ENCODE peak calls at places on chromosome 19, in six cellular contexts. One of them, this sample, is unnamed.

GRCh38 chr19:34366670-34367423 is 1.9 kb downstream of the GPI start:
- DNase-seq in stomach: no peak
- DNase-seq in breast epithelium: no peak
- DNase-seq in BE2C: no peak
- DNase-seq in cardiac muscle cell: peak
- DNase-seq in AG04449: peak
- DNase-seq in this sample: no peak

GRCh38 chr19:46393456-46394397 is 19.6 kb downstream of the CCDC8 start:
- DNase-seq in stomach: no peak
- DNase-seq in breast epithelium: no peak
- DNase-seq in BE2C: no peak
- DNase-seq in cardiac muscle cell: no peak
- DNase-seq in AG04449: no peak
- DNase-seq in this sample: no peak

GRCh38 chr19:35476149-35476548 is 14.1 kb downstream of the KRTDAP start:
- DNase-seq in stomach: no peak
- DNase-seq in breast epithelium: no peak
- DNase-seq in BE2C: no peak
- DNase-seq in cardiac muscle cell: no peak
- DNase-seq in AG04449: no peak
- DNase-seq in this sample: no peak

GRCh38 chr19:12838182-12838890 is at the start of gene MAST1:
- DNase-seq in stomach: peak
- DNase-seq in breast epithelium: no peak
- DNase-seq in BE2C: peak
- DNase-seq in cardiac muscle cell: peak
- DNase-seq in AG04449: no peak
- DNase-seq in this sample: peak

GRCh38 chr19:47673426-47673825 is 39.8 kb upstream of the EHD2 start:
- DNase-seq in stomach: no peak
- DNase-seq in breast epithelium: no peak
- DNase-seq in BE2C: no peak
- DNase-seq in cardiac muscle cell: no peak
- DNase-seq in AG04449: no peak
- DNase-seq in this sample: no peak

GRCh38 chr19:2982983-2983350 is 5.6 kb downstream of the TLE6 start:
- DNase-seq in stomach: peak
- DNase-seq in breast epithelium: peak
- DNase-seq in BE2C: peak
- DNase-seq in cardiac muscle cell: peak
- DNase-seq in AG04449: peak
- DNase-seq in this sample: peak

GRCh38 chr19:45130888-45131615 is 29.7 kb downstream of the NKPD1 start:
- DNase-seq in stomach: peak
- DNase-seq in breast epithelium: no peak
- DNase-seq in BE2C: peak
- DNase-seq in cardiac muscle cell: no peak
- DNase-seq in AG04449: no peak
- DNase-seq in this sample: no peak

GRCh38 chr19:51788936-51789795 is 5.8 kb upstream of the FPR3 start:
- DNase-seq in stomach: no peak
- DNase-seq in breast epithelium: no peak
- DNase-seq in BE2C: no peak
- DNase-seq in cardiac muscle cell: peak
- DNase-seq in AG04449: no peak
- DNase-seq in this sample: no peak

GRCh38 chr19:2116507-2116906 is 19.8 kb downstream of the IZUMO4 start:
- DNase-seq in stomach: no peak
- DNase-seq in breast epithelium: no peak
- DNase-seq in BE2C: no peak
- DNase-seq in cardiac muscle cell: no peak
- DNase-seq in AG04449: no peak
- DNase-seq in this sample: no peak

GRCh38 chr19:3833578-3834348 is 35.1 kb downstream of the ZFR2 start:
- DNase-seq in stomach: no peak
- DNase-seq in breast epithelium: no peak
- DNase-seq in BE2C: no peak
- DNase-seq in cardiac muscle cell: no peak
- DNase-seq in AG04449: no peak
- DNase-seq in this sample: no peak

GRCh38 chr19:5828661-5829566 is 10.6 kb downstream of the FUT6 start:
- DNase-seq in stomach: peak
- DNase-seq in breast epithelium: no peak
- DNase-seq in BE2C: peak
- DNase-seq in cardiac muscle cell: peak
- DNase-seq in AG04449: no peak
- DNase-seq in this sample: no peak

GRCh38 chr19:37987356-37988332 is 80.6 kb downstream of the SIPA1L3 start:
- DNase-seq in stomach: no peak
- DNase-seq in breast epithelium: no peak
- DNase-seq in BE2C: no peak
- DNase-seq in cardiac muscle cell: no peak
- DNase-seq in AG04449: no peak
- DNase-seq in this sample: no peak

GRCh38 chr19:15640294-15640903 is at the start of gene CYP4F3:
- DNase-seq in stomach: peak
- DNase-seq in breast epithelium: peak
- DNase-seq in BE2C: peak
- DNase-seq in cardiac muscle cell: peak
- DNase-seq in AG04449: no peak
- DNase-seq in this sample: no peak

GRCh38 chr19:8607386-8607785 is 3.1 kb downstream of the ADAMTS10 start:
- DNase-seq in stomach: no peak
- DNase-seq in breast epithelium: no peak
- DNase-seq in BE2C: no peak
- DNase-seq in cardiac muscle cell: peak
- DNase-seq in AG04449: no peak
- DNase-seq in this sample: no peak

GRCh38 chr19:42140125-42140754 is 8.0 kb upstream of the POU2F2 start:
- DNase-seq in stomach: peak
- DNase-seq in breast epithelium: no peak
- DNase-seq in BE2C: no peak
- DNase-seq in cardiac muscle cell: peak
- DNase-seq in AG04449: no peak
- DNase-seq in this sample: no peak

GRCh38 chr19:53991224-53992113 is at the start of gene CACNG6:
- DNase-seq in stomach: peak
- DNase-seq in breast epithelium: no peak
- DNase-seq in BE2C: no peak
- DNase-seq in cardiac muscle cell: peak
- DNase-seq in AG04449: no peak
- DNase-seq in this sample: peak

GRCh38 chr19:720691-721160 is 12.0 kb downstream of the PALM start:
- DNase-seq in stomach: no peak
- DNase-seq in breast epithelium: no peak
- DNase-seq in BE2C: no peak
- DNase-seq in cardiac muscle cell: no peak
- DNase-seq in AG04449: no peak
- DNase-seq in this sample: no peak

GRCh38 chr19:45349126-45349415 is 8.5 kb downstream of the KLC3 start:
- DNase-seq in stomach: no peak
- DNase-seq in breast epithelium: no peak
- DNase-seq in BE2C: no peak
- DNase-seq in cardiac muscle cell: no peak
- DNase-seq in AG04449: no peak
- DNase-seq in this sample: no peak

GRCh38 chr19:42634409-42635232 is 39.9 kb upstream of the CEACAM8 start:
- DNase-seq in stomach: peak
- DNase-seq in breast epithelium: no peak
- DNase-seq in BE2C: peak
- DNase-seq in cardiac muscle cell: peak
- DNase-seq in AG04449: no peak
- DNase-seq in this sample: peak

GRCh38 chr19:11639602-11640471 is 42.6 kb downstream of the ZNF627 start:
- DNase-seq in stomach: peak
- DNase-seq in breast epithelium: peak
- DNase-seq in BE2C: peak
- DNase-seq in cardiac muscle cell: peak
- DNase-seq in AG04449: no peak
- DNase-seq in this sample: peak
- TF ChIP-seq CTCF in stomach: no peak
- TF ChIP-seq CTCF in breast epithelium: no peak
- TF ChIP-seq CTCF in BE2C: no peak
- TF ChIP-seq CTCF in cardiac muscle cell: no peak
- TF ChIP-seq CTCF in AG04449: no peak
- TF ChIP-seq CTCF in this sample: no peak

GRCh38 chr19:19559942-19560341 is 21.9 kb downstream of the CILP2 start:
- DNase-seq in stomach: no peak
- DNase-seq in breast epithelium: no peak
- DNase-seq in BE2C: no peak
- DNase-seq in cardiac muscle cell: no peak
- DNase-seq in AG04449: no peak
- DNase-seq in this sample: no peak

GRCh38 chr19:19558636-19559035 is 20.6 kb downstream of the CILP2 start:
- DNase-seq in stomach: no peak
- DNase-seq in breast epithelium: no peak
- DNase-seq in BE2C: no peak
- DNase-seq in cardiac muscle cell: no peak
- DNase-seq in AG04449: no peak
- DNase-seq in this sample: no peak

GRCh38 chr19:19563348-19563848 is 25.3 kb downstream of the CILP2 start:
- DNase-seq in stomach: no peak
- DNase-seq in breast epithelium: no peak
- DNase-seq in BE2C: no peak
- DNase-seq in cardiac muscle cell: no peak
- DNase-seq in AG04449: no peak
- DNase-seq in this sample: no peak

GRCh38 chr19:19562665-19563347 is 24.7 kb downstream of the CILP2 start:
- DNase-seq in stomach: no peak
- DNase-seq in breast epithelium: no peak
- DNase-seq in BE2C: no peak
- DNase-seq in cardiac muscle cell: no peak
- DNase-seq in AG04449: no peak
- DNase-seq in this sample: no peak

DNA sequence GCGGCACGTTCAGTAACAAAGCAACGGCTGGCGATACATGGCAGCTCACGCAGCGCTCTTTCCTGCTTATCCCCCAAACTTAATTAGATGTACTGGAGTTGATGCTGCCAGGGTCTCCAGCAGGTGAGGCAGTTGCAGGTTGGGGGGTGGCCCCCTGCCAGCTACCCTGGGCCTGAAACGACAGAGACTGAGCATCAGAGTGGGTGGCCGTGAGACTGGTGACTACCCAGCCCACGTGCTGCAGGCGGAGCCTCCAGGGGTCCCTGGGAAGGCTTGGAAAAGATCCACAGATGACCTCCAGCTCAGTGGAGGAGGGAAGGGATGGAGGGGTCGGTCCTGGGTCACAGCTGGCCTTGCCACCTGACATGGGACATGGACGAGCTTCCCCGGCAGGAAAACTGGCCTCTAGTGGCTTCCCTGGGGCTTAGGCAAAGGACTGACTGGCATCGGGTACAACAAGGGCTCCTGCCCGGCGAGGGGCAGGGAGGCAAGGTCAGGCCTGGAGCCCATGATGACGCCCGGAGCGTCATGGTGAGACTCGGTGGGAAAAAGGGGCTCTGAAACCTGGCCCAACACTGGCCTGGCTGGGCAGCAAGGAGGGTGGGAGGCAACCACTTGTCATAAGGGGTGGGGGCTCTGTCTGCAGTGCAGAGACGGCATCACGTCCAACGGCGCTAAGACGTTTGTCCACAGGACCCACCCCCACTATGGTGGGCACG is 24.0 kb downstream of the CILP2 start:
- DNase-seq in stomach: no peak
- DNase-seq in breast epithelium: no peak
- DNase-seq in BE2C: no peak
- DNase-seq in cardiac muscle cell: no peak
- DNase-seq in AG04449: no peak
- DNase-seq in this sample: no peak
- TF ChIP-seq CTCF in stomach: no peak
- TF ChIP-seq CTCF in breast epithelium: no peak
- TF ChIP-seq CTCF in BE2C: no peak
- TF ChIP-seq CTCF in cardiac muscle cell: no peak
- TF ChIP-seq CTCF in AG04449: no peak
- TF ChIP-seq CTCF in this sample: no peak

DNA sequence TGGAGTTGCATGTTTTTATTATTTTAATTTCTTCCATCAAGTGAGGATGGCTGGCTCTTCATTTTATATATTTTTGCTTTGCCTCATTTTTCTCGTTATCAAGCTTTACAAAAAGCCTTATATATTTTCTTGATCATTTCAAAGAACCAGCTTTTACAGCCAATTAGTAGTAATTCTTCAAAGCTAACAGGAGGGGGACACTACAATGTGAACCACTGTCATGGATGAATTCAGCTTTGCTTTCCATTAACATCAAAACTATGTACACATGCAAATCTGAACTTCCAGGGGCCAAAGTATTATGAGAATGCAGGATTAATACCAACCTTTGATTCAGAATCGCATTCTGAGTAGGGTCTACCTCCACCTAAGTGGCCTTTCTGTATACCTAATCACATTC is 11.1 kb downstream of the UQCRFS1 start:
- DNase-seq in stomach: no peak
- DNase-seq in breast epithelium: no peak
- DNase-seq in BE2C: no peak
- DNase-seq in cardiac muscle cell: no peak
- DNase-seq in AG04449: no peak
- DNase-seq in this sample: no peak
- TF ChIP-seq CTCF in stomach: no peak
- TF ChIP-seq CTCF in breast epithelium: no peak
- TF ChIP-seq CTCF in BE2C: no peak
- TF ChIP-seq CTCF in cardiac muscle cell: no peak
- TF ChIP-seq CTCF in AG04449: no peak
- TF ChIP-seq CTCF in this sample: no peak

GRCh38 chr19:10389863-10390262 is 9.5 kb upstream of the TYK2 start:
- DNase-seq in stomach: no peak
- DNase-seq in breast epithelium: no peak
- DNase-seq in BE2C: peak
- DNase-seq in cardiac muscle cell: no peak
- DNase-seq in AG04449: no peak
- DNase-seq in this sample: peak

GRCh38 chr19:10379880-10380310 is 477 bp downstream of the TYK2 start:
- DNase-seq in stomach: no peak
- DNase-seq in breast epithelium: no peak
- DNase-seq in BE2C: no peak
- DNase-seq in cardiac muscle cell: no peak
- DNase-seq in AG04449: no peak
- DNase-seq in this sample: no peak

GRCh38 chr19:10388957-10389356 is 8.6 kb upstream of the TYK2 start:
- DNase-seq in stomach: peak
- DNase-seq in breast epithelium: peak
- DNase-seq in BE2C: peak
- DNase-seq in cardiac muscle cell: peak
- DNase-seq in AG04449: no peak
- DNase-seq in this sample: peak

GRCh38 chr19:10380311-10381102 is at the start of gene TYK2:
- DNase-seq in stomach: peak
- DNase-seq in breast epithelium: peak
- DNase-seq in BE2C: peak
- DNase-seq in cardiac muscle cell: peak
- DNase-seq in AG04449: peak
- DNase-seq in this sample: peak

DNA sequence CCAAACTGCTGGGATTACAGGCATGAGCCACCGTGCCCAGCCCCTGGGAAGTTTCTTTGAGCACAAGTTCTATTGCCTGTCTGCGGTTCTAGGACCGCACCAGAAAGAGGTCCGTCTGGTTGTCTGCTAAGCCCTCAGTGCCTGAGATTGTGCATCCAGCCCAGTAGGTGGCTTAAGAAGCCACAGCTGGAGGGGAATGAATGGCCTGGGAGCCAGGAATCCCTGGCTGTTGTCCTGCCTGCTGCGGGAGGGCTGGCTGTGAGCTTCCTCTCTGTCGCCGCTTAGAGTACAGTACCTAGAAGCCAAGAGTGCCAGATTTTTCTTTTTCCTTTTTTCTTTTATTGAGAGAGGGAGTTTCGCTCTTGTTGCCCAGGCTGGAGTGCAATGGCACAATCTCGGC is 4.2 kb upstream of the TYK2 start:
- DNase-seq in stomach: no peak
- DNase-seq in breast epithelium: no peak
- DNase-seq in BE2C: no peak
- DNase-seq in cardiac muscle cell: no peak
- DNase-seq in AG04449: no peak
- DNase-seq in this sample: no peak
- TF ChIP-seq CTCF in stomach: no peak
- TF ChIP-seq CTCF in breast epithelium: no peak
- TF ChIP-seq CTCF in BE2C: no peak
- TF ChIP-seq CTCF in cardiac muscle cell: no peak
- TF ChIP-seq CTCF in AG04449: no peak
- TF ChIP-seq CTCF in this sample: no peak